ENCODE peak calls at places on chromosomes 2 and 18, in ten cellular contexts. C is AG04449; N is H9; X is C1 segment of cervical spinal cord; K is RCC 7860; U is activated CD8-positive, alpha-beta T cell treated with anti-CD3 and anti-CD28 coated beads for 36 hours; H is transverse colon; A is retina; W is posterior cingulate gyrus; Y is bronchial epithelial cell. Q is an unnamed sample.

GRCh38 chr2:45330617-45331016 is 280.4 kb downstream of the SRBD1 start:
- DNase-seq in Y (peak), A (no peak), N (no peak), U (no peak), X (no peak), W (no peak), C (no peak), K (no peak), H (no peak), Q (no peak)

GRCh38 chr18:9506046-9506792 is 30.9 kb downstream of the RALBP1 start:
- DNase-seq in W (no peak), U (no peak), A (no peak), Y (peak), H (peak), C (no peak), N (no peak), X (no peak), K (peak), Q (no peak)

GRCh38 chr2:14626873-14627272 is 5.6 kb upstream of the LRATD1 start:
- DNase-seq in C (no peak), K (no peak), H (no peak), A (no peak), U (no peak), W (no peak), N (no peak), X (no peak), Y (peak), Q (no peak)

GRCh38 chr2:126797622-126798275 is 100.9 kb upstream of the TEX51 start:
- DNase-seq in X (no peak), K (peak), N (peak), Y (no peak), A (no peak), W (peak), U (no peak), C (no peak), H (no peak), Q (no peak)

GRCh38 chr2:98467082-98467536 is 22.5 kb downstream of the INPP4A start:
- DNase-seq in K (no peak), Y (no peak), N (no peak), X (no peak), H (no peak), A (no peak), C (no peak), W (no peak), U (peak), Q (no peak)

GRCh38 chr18:54023471-54023870 is 201.0 kb downstream of the MBD2 start:
- DNase-seq in A (no peak), H (no peak), N (no peak), C (peak), X (no peak), K (no peak), Y (peak), U (peak), W (no peak), Q (no peak)

GRCh38 chr18:52484977-52485376 is 145.0 kb downstream of the DCC start:
- DNase-seq in H (no peak), K (no peak), U (no peak), X (no peak), C (peak), Y (no peak), A (no peak), N (no peak), W (no peak), Q (no peak)

GRCh38 chr2:85958731-85959130 is 69.9 kb upstream of the ST3GAL5 start:
- DNase-seq in Y (no peak), K (no peak), C (no peak), H (no peak), X (no peak), A (no peak), U (no peak), W (no peak), N (no peak), Q (no peak)

GRCh38 chr18:76414936-76415621 is 80.0 kb downstream of the ZNF516 start:
- DNase-seq in A (no peak), Y (no peak), W (no peak), U (no peak), K (no peak), N (no peak), H (no peak), X (no peak), C (no peak), Q (no peak)

GRCh38 chr18:32366586-32367538 is 103.8 kb downstream of the GAREM1 start:
- DNase-seq in W (no peak), A (no peak), C (no peak), U (no peak), X (no peak), H (no peak), N (no peak), K (no peak), Y (peak), Q (no peak)

GRCh38 chr2:218981390-218982311 is 3.3 kb downstream of the FEV start:
- DNase-seq in N (peak), H (peak), K (no peak), A (peak), W (no peak), U (peak), Y (peak), C (no peak), X (no peak), Q (peak)

GRCh38 chr2:113847144-113847543 is 42.7 kb upstream of the ACTR3 start:
- DNase-seq in C (no peak), A (no peak), H (no peak), N (no peak), W (no peak), K (peak), X (no peak), Y (peak), U (no peak), Q (no peak)

GRCh38 chr2:164599954-164600589 is 21.2 kb downstream of the GRB14 start:
- DNase-seq in A (no peak), N (peak), H (peak), C (peak), X (no peak), K (peak), W (no peak), U (peak), Y (peak), Q (no peak)

GRCh38 chr2:82139979-82140611 is 1835.5 kb upstream of the LRRTM1 start:
- DNase-seq in H (peak), U (no peak), C (no peak), Y (peak), X (no peak), W (no peak), A (no peak), K (no peak), N (no peak), Q (no peak)

GRCh38 chr2:207836526-207837133 is 66.9 kb upstream of the FZD5 start:
- DNase-seq in U (no peak), W (no peak), H (peak), C (no peak), N (no peak), Y (no peak), K (no peak), X (no peak), A (peak), Q (no peak)

GRCh38 chr2:48829569-48829968 is 74.0 kb upstream of the LHCGR start:
- DNase-seq in A (no peak), X (no peak), Y (no peak), H (no peak), N (no peak), U (no peak), C (no peak), K (no peak), W (no peak), Q (no peak)

GRCh38 chr2:217121565-217121964 is 261.7 kb upstream of the TNP1 start:
- DNase-seq in N (no peak), Y (no peak), W (no peak), U (no peak), A (no peak), C (no peak), X (no peak), K (no peak), H (no peak), Q (no peak)

GRCh38 chr2:64688909-64689308 is 35.2 kb upstream of the SERTAD2 start:
- DNase-seq in A (no peak), X (no peak), U (no peak), H (no peak), C (no peak), N (no peak), K (no peak), Y (no peak), W (no peak), Q (no peak)